ENCODE peak calls at places on chromosomes 3 and 15, in ten cellular contexts. E is tibial artery; I is GDM1; D is MV-4-11; N is GM10248; R is activated CD4-positive, alpha-beta T cell treated with anti-CD3 and anti-CD28 coated beads, Interleukin-2, amount 10 ng/mL, durations not matched to agents 7 days and 5 days; M is A172; U is thoracic aorta; K is fibroblast of lung; Z is cardiac fibroblast. C is an unnamed sample.

GRCh38 chr3:49387721-49388120 is 24.1 kb downstream of the RHOA start:
- DNase-seq in E (no peak), I (no peak), D (no peak), N (no peak), R (no peak), M (no peak), U (no peak), K (no peak), Z (peak), C (peak)

GRCh38 chr3:60948488-60948887 is 302.8 kb downstream of the FHIT start:
- DNase-seq in E (no peak), I (no peak), D (peak), N (no peak), R (no peak), M (no peak), U (no peak), K (peak), Z (peak), C (peak)

GRCh38 chr3:119891944-119892721 is 110.2 kb downstream of the NR1I2 start:
- DNase-seq in E (no peak), I (peak), D (peak), N (peak), R (peak), M (peak), U (no peak), K (peak), Z (peak), C (peak)

GRCh38 chr15:74007820-74008371 is 13.4 kb downstream of the PML start:
- DNase-seq in E (no peak), I (peak), D (no peak), N (no peak), R (peak), M (no peak), U (no peak), K (no peak), Z (no peak), C (no peak)

GRCh38 chr3:52839892-52840545 is 5.2 kb upstream of the MUSTN1 start:
- DNase-seq in E (no peak), I (no peak), D (no peak), N (no peak), R (no peak), M (no peak), U (no peak), K (no peak), Z (no peak), C (no peak)

GRCh38 chr15:52148409-52148808 is 35.8 kb upstream of the BCL2L10 start:
- DNase-seq in E (no peak), I (no peak), D (no peak), N (no peak), R (no peak), M (no peak), U (no peak), K (no peak), Z (no peak), C (no peak)

GRCh38 chr3:17678116-17678741 is 64.2 kb downstream of the TBC1D5 start:
- DNase-seq in E (no peak), I (no peak), D (peak), N (no peak), R (no peak), M (peak), U (no peak), K (peak), Z (peak), C (peak)

GRCh38 chr15:71348597-71348996 is 233.3 kb downstream of the THSD4 start:
- DNase-seq in E (no peak), I (no peak), D (no peak), N (no peak), R (no peak), M (no peak), U (no peak), K (no peak), Z (no peak), C (no peak)

GRCh38 chr15:52295421-52295991 is at the start of gene MYO5C:
- DNase-seq in E (peak), I (no peak), D (no peak), N (no peak), R (no peak), M (peak), U (no peak), K (no peak), Z (peak), C (no peak)

C was measured in AG08395.